ENCODE peak calls at places on chromosomes 6 and 20, in four cellular contexts. S is A549, R is GM12878, D is IMR-90. G is an unnamed sample.

GRCh38 chr20:1792274-1792673 is 102.9 kb upstream of the SIRPA start:
- DNase-seq in S (no peak), R (no peak), D (no peak), G (no peak)

GRCh38 chr6:42564496-42564890 is 664 bp downstream of the UBR2 start:
- DNase-seq in D (no peak), S (peak; percentile 10), R (no peak), G (no peak)

GRCh38 chr6:53568776-53569616 is 24.1 kb upstream of the GCLC start:
- DNase-seq in S (no peak), D (no peak), R (no peak), G (no peak)

GRCh38 chr6:117346142-117346930 is 79.4 kb downstream of the ROS1 start:
- DNase-seq in D (peak; percentile 28), R (no peak), S (peak; percentile 8), G (peak; percentile 3)

GRCh38 chr20:46724343-46724959 is 15.0 kb downstream of the SLC2A10 start:
- DNase-seq in D (no peak), S (no peak), R (no peak), G (no peak)

GRCh38 chr6:43807228-43808061 is 37.4 kb downstream of the VEGFA start:
- DNase-seq in S (no peak), D (peak; percentile 71), R (no peak), G (peak; percentile 68)

GRCh38 chr6:112651239-112651638 is 304.1 kb downstream of the RFPL4B start:
- DNase-seq in D (no peak), R (no peak), S (no peak), G (no peak)

GRCh38 chr20:48336647-48337046 is 491.2 kb downstream of the PREX1 start:
- DNase-seq in S (peak; percentile 56), D (no peak), R (no peak), G (no peak)

GRCh38 chr20:719816-720215 is 44.2 kb upstream of the SCRT2 start:
- DNase-seq in R (no peak), S (no peak), D (no peak), G (no peak)

GRCh38 chr20:24914388-24915241 is 34.5 kb upstream of the CST7 start:
- DNase-seq in D (no peak), R (no peak), S (no peak), G (no peak)

GRCh38 chr20:31608256-31608980 is 3.3 kb downstream of the ID1 start:
- DNase-seq in S (peak; percentile 95), D (peak; percentile 48), R (no peak), G (peak; percentile 81)

GRCh38 chr6:137044366-137045220 is at the start of gene IL20RA:
- DNase-seq in S (peak; percentile 4), D (no peak), R (no peak), G (peak; percentile 87)

GRCh38 chr6:63731946-63732735 is 96.5 kb downstream of the PHF3 start:
- DNase-seq in S (no peak), R (no peak), D (peak; percentile 47), G (no peak)

GRCh38 chr6:143539723-143540122 is 28.2 kb upstream of the FUCA2 start:
- DNase-seq in D (no peak), S (no peak), R (no peak), G (no peak)

GRCh38 chr6:1809359-1809988 is 199.8 kb downstream of the FOXC1 start:
- DNase-seq in S (no peak), R (no peak), D (no peak), G (no peak)

GRCh38 chr20:3165473-3166337 is 6.0 kb upstream of the FASTKD5 start:
- DNase-seq in R (no peak), D (peak; percentile 63), S (no peak), G (no peak)

GRCh38 chr6:56959938-56960337 is 5.0 kb downstream of the BEND6 start:
- DNase-seq in D (peak; percentile 77), S (no peak), R (no peak), G (no peak)

GRCh38 chr6:45076217-45076616 is 251.9 kb upstream of the RUNX2 start:
- DNase-seq in D (peak; percentile 73), S (no peak), R (no peak), G (no peak)

GRCh38 chr6:24743265-24743943 is 24.4 kb upstream of the C6orf62 start:
- DNase-seq in S (peak; percentile 82), D (peak; percentile 98), R (peak; percentile 81), G (no peak)

GRCh38 chr6:143755301-143755744 is 77.6 kb downstream of the PHACTR2 start:
- DNase-seq in R (no peak), D (peak; percentile 53), S (peak; percentile 10), G (peak; percentile 33)

GRCh38 chr6:45045253-45045601 is 282.9 kb upstream of the RUNX2 start:
- DNase-seq in S (no peak), R (no peak), D (no peak), G (no peak)

GRCh38 chr6:149268768-149269167 is 48.7 kb upstream of the TAB2 start:
- DNase-seq in S (no peak), D (peak; percentile 51), R (no peak), G (no peak)

GRCh38 chr20:56605597-56605996 is 23.5 kb upstream of the TFAP2C start:
- DNase-seq in D (no peak), S (no peak), R (no peak), G (no peak)

GRCh38 chr6:34358389-34358906 is 34.0 kb downstream of the NUDT3 start:
- DNase-seq in R (no peak), S (no peak), D (peak; percentile 77), G (peak; percentile 52)

GRCh38 chr20:34179636-34180360 is 61.4 kb upstream of the ASIP start:
- DNase-seq in D (no peak), S (no peak), R (no peak), G (no peak)

GRCh38 chr6:13902922-13903321 is 21.8 kb upstream of the RNF182 start:
- DNase-seq in D (no peak), S (no peak), R (no peak), G (no peak)

GRCh38 chr20:62358728-62359490 is 8.2 kb downstream of the LAMA5 start:
- DNase-seq in D (no peak), S (no peak), R (no peak), G (no peak)

GRCh38 chr20:53859684-53860083 is 210.7 kb downstream of the BCAS1 start:
- DNase-seq in R (no peak), D (no peak), S (no peak), G (no peak)

GRCh38 chr20:37651932-37652331 is 41.9 kb upstream of the CTNNBL1 start:
- DNase-seq in S (peak; percentile 18), D (no peak), R (no peak), G (peak; percentile 68)

GRCh38 chr6:15754706-15755079 is 91.9 kb upstream of the DTNBP1 start:
- DNase-seq in R (no peak), D (no peak), S (no peak), G (no peak)

GRCh38 chr6:75624988-75625387 is 23.3 kb downstream of the SENP6 start:
- DNase-seq in S (no peak), R (no peak), D (no peak), G (no peak)

GRCh38 chr6:134784336-134784735 is 165.6 kb downstream of the ALDH8A1 start:
- DNase-seq in D (no peak), S (no peak), R (no peak), G (no peak)

GRCh38 chr6:55009114-55009513 is 162.5 kb downstream of the FAM83B start:
- DNase-seq in S (no peak), D (no peak), R (no peak), G (no peak)
- TF ChIP-seq SMC3 in S (no peak), D (no peak), R (no peak), G (no peak)

DNA sequence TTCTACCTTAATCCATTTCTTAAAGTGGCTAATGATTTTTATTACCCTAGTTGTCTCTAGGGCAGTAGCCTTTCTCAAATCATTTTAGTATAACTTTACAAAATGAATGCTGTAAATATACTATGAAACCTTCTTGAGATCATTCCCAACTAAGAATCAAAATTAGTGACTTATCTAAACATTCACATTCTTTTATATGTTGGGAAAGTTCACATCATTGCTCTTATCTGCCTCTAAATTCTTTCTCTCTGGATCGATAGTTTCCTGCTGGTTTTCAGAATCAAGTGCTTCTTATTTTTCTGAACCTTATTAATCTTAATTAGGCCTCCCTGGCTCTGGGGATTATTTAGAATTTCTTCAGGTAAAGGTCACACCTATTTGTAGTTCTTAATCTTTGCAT is 126.8 kb downstream of the BCKDHB start:
- DNase-seq in S (no peak), D (no peak), R (no peak), G (no peak)
- TF ChIP-seq SMC3 in S (no peak), D (no peak), R (no peak), G (no peak)

GRCh38 chr20:61254881-61255589 is 3.0 kb downstream of the CDH4 start:
- DNase-seq in S (no peak), R (no peak), D (peak; percentile 57), G (no peak)
- TF ChIP-seq SMC3 in S (no peak), R (no peak), D (no peak), G (no peak)

GRCh38 chr6:167443098-167443680 is 118.3 kb downstream of the TTLL2 start:
- DNase-seq in D (no peak), R (no peak), S (no peak), G (no peak)
- TF ChIP-seq SMC3 in D (no peak), R (no peak), S (no peak), G (no peak)

GRCh38 chr20:49569403-49570115 is 1.6 kb upstream of the PTGIS start:
- DNase-seq in S (no peak), D (peak; percentile 57), R (no peak), G (no peak)

GRCh38 chr20:49572857-49573256 is 4.9 kb upstream of the PTGIS start:
- DNase-seq in S (no peak), R (no peak), D (no peak), G (no peak)

GRCh38 chr20:49571553-49571835 is 3.6 kb upstream of the PTGIS start:
- DNase-seq in R (no peak), D (no peak), S (no peak), G (no peak)

GRCh38 chr20:49570161-49570827 is 2.4 kb upstream of the PTGIS start:
- DNase-seq in S (no peak), D (no peak), R (no peak), G (no peak)

DNA sequence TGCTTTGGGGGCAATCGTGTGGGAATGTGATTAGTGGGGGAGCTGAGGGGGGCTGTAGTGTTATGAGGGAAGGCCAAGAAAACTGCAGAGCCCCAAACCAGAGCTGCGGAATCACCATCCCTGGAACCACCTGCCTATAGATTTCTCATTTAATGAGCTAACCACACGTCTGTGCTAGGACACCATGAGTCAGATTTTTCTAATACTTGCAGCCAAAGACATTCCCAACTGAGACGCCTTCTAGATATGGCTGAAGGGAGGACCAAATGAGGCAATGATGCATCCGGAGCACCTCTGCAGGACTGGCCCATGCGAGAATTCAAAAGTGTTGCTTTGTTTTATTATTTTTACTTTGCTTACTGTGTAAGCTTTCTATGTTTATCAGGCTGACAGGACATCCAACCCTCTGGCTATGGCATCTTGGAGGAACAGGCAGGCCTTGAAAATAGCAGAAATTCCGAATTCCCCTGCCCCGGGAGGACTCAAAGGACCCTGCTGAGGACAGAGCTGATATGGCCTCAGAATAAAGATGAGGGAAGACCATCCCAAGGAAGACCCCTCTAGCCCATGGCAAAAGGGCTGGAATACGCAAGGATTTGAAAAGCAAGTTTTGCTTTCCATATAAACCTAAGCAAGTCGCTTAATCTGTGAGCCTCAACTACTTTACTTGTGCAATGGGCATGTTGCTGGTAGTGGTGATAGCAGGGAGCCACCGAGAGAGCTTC is 3.1 kb upstream of the PTGIS start:
- DNase-seq in S (no peak), D (peak; percentile 54), R (no peak), G (no peak)
- TF ChIP-seq SMC3 in S (no peak), D (no peak), R (no peak), G (no peak)